ENCODE peak calls at places on chromosomes 1 and 21, in nine cellular contexts. H, A, G, T, O, R, C, Z and X are unnamed samples.

GRCh38 chr1:167473761-167474160 is 44.6 kb downstream of the CD247 start:
- DNase-seq in G (no peak), A (no peak), C (no peak), O (no peak), T (no peak), R (no peak), Z (no peak), H (no peak), X (no peak)

GRCh38 chr1:25184011-25184762 is 48.1 kb downstream of the SYF2 start:
- DNase-seq in O (no peak), R (no peak), H (no peak), A (no peak), T (no peak), Z (no peak), G (no peak), C (no peak), X (no peak)

GRCh38 chr1:1826356-1827088 is 48.3 kb upstream of the NADK start:
- DNase-seq in A (no peak), G (no peak), C (no peak), O (no peak), H (no peak), Z (no peak), R (no peak), T (no peak), X (no peak)

GRCh38 chr1:215082532-215083407 is at the start of gene KCNK2:
- DNase-seq in G (no peak), R (no peak), T (no peak), A (no peak), H (no peak), Z (no peak), O (no peak), C (peak), X (no peak)

GRCh38 chr1:179127163-179127895 is 45.5 kb downstream of the TOR3A start:
- DNase-seq in R (no peak), T (no peak), A (no peak), G (no peak), O (no peak), Z (no peak), C (peak), H (no peak), X (no peak)

GRCh38 chr1:119647734-119648619 is at the start of gene ZNF697:
- DNase-seq in G (peak), T (peak), A (peak), H (peak), C (peak), R (no peak), Z (peak), O (peak), X (peak)

GRCh38 chr1:234730542-234731370 is 120.8 kb upstream of the IRF2BP2 start:
- DNase-seq in R (peak), G (peak), C (no peak), T (peak), Z (no peak), O (no peak), H (no peak), A (peak), X (no peak)

GRCh38 chr21:33884361-33885157 is 31.0 kb downstream of the ATP5PO start:
- DNase-seq in Z (no peak), H (no peak), R (no peak), T (no peak), C (no peak), O (no peak), A (no peak), G (no peak), X (no peak)

GRCh38 chr1:213987876-213988638 is at the start of gene PROX1:
- DNase-seq in C (peak), A (peak), R (peak), Z (peak), O (peak), H (peak), T (peak), G (no peak), X (peak)

GRCh38 chr21:17660449-17660848 is 47.7 kb upstream of the BTG3 start:
- DNase-seq in A (no peak), R (no peak), C (no peak), G (no peak), T (no peak), Z (no peak), H (no peak), O (no peak), X (no peak)

GRCh38 chr1:205493241-205494085 is 11.0 kb upstream of the CDK18 start:
- DNase-seq in G (no peak), H (no peak), R (no peak), O (no peak), T (no peak), C (peak), Z (peak), A (no peak), X (no peak)

GRCh38 chr1:241957692-241958494 is at the start of gene BECN2:
- DNase-seq in C (no peak), R (no peak), O (no peak), H (no peak), A (no peak), T (no peak), Z (no peak), G (no peak), X (no peak)

GRCh38 chr1:100834779-100835645 is 59.6 kb downstream of the EXTL2 start:
- DNase-seq in C (peak), A (no peak), R (no peak), Z (no peak), T (peak), G (no peak), H (no peak), O (no peak), X (no peak)

GRCh38 chr1:26124433-26125318 is 13.1 kb downstream of the PDIK1L start:
- DNase-seq in O (no peak), Z (no peak), C (no peak), G (no peak), A (no peak), T (no peak), R (no peak), H (no peak), X (no peak)

GRCh38 chr1:206472886-206473285 is 2.6 kb downstream of the IKBKE start:
- DNase-seq in C (no peak), G (no peak), T (no peak), H (no peak), Z (no peak), O (no peak), R (no peak), A (no peak), X (no peak)

GRCh38 chr21:28608646-28609045 is 384.0 kb downstream of the LTN1 start:
- DNase-seq in O (no peak), G (no peak), R (no peak), Z (no peak), C (no peak), T (no peak), A (no peak), H (no peak), X (no peak)

GRCh38 chr1:92476071-92476607 is 10.6 kb downstream of the GFI1 start:
- DNase-seq in H (no peak), G (peak), C (no peak), O (no peak), Z (peak), A (peak), T (no peak), R (peak), X (no peak)

GRCh38 chr1:205492201-205492667 is 12.2 kb upstream of the CDK18 start:
- DNase-seq in R (no peak), A (no peak), H (no peak), O (no peak), T (no peak), G (no peak), C (no peak), Z (peak), X (no peak)